ENCODE peak calls at places on chromosomes 16 and 17, in six cellular contexts. V, C, L, K, F and Z are unnamed samples.

GRCh38 chr17:43766413-43767052 is 7.9 kb upstream of the SOST start:
- DNase-seq in F (no peak), C (peak; percentile 71), V (peak; percentile 28), L (peak; percentile 17), K (no peak), Z (peak; percentile 76)

GRCh38 chr17:28240688-28241340 is 78.2 kb upstream of the TMEM97 start:
- DNase-seq in V (no peak), F (no peak), K (peak; percentile 24), C (no peak), L (no peak), Z (no peak)

GRCh38 chr16:719815-720506 is 985 bp upstream of the ANTKMT start:
- DNase-seq in L (no peak), K (no peak), C (peak; percentile 54), V (peak; percentile 81), F (no peak), Z (peak; percentile 38)

GRCh38 chr17:64129515-64129764 is 504 bp downstream of the ERN1 start:
- DNase-seq in V (no peak), K (no peak), L (no peak), C (no peak), F (no peak), Z (no peak)

GRCh38 chr17:41211845-41212466 is 14.5 kb upstream of the KRTAP9-2 start:
- DNase-seq in V (no peak), L (peak; percentile 28), K (no peak), F (no peak), C (peak; percentile 58), Z (peak; percentile 70)

GRCh38 chr16:2913603-2914002 is 1.9 kb downstream of the FLYWCH1 start:
- DNase-seq in L (no peak), V (no peak), C (no peak), K (no peak), F (no peak), Z (no peak)

GRCh38 chr17:36862116-36862920 is 75.0 kb upstream of the LHX1 start:
- DNase-seq in F (no peak), L (no peak), V (no peak), K (no peak), C (no peak), Z (no peak)

GRCh38 chr17:63358111-63358839 is 87.8 kb downstream of the CYB561 start:
- DNase-seq in L (no peak), F (no peak), V (no peak), K (no peak), C (peak; percentile 87), Z (peak; percentile 95)

GRCh38 chr16:85699628-85700027 is 10.9 kb upstream of the GINS2 start:
- DNase-seq in F (no peak), C (peak; percentile 60), K (no peak), V (no peak), L (no peak), Z (peak; percentile 82)

GRCh38 chr16:13767215-13767614 is 152.7 kb upstream of the ERCC4 start:
- DNase-seq in F (no peak), L (no peak), K (no peak), C (no peak), V (no peak), Z (no peak)

GRCh38 chr16:72429566-72430160 is 257.7 kb upstream of the PMFBP1 start:
- DNase-seq in F (no peak), K (no peak), C (no peak), L (no peak), V (no peak), Z (no peak)

GRCh38 chr17:8192070-8192815 is 2.3 kb upstream of the BORCS6 start:
- DNase-seq in K (peak; percentile 73), V (peak; percentile 87), L (peak; percentile 97), C (peak; percentile 85), F (no peak), Z (peak; percentile 76)

GRCh38 chr17:69704935-69705334 is 290.4 kb downstream of the MAP2K6 start:
- DNase-seq in V (no peak), F (no peak), L (no peak), C (no peak), K (no peak), Z (no peak)

GRCh38 chr16:69326172-69326873 is 4.1 kb downstream of the PDF start:
- DNase-seq in C (no peak), K (no peak), L (no peak), F (no peak), V (no peak), Z (no peak)

GRCh38 chr16:19884611-19885455 is at the start of gene GPRC5B:
- DNase-seq in V (peak; percentile 31), F (no peak), C (peak; percentile 58), L (no peak), K (peak; percentile 79), Z (peak; percentile 54)

GRCh38 chr16:64865037-64865696 is 256.7 kb downstream of the CDH11 start:
- DNase-seq in L (no peak), V (peak; percentile 25), C (no peak), F (no peak), K (no peak), Z (peak; percentile 22)

GRCh38 chr17:30248786-30249185 is 13.3 kb upstream of the SLC6A4 start:
- DNase-seq in F (no peak), C (no peak), K (no peak), V (no peak), L (no peak), Z (no peak)

GRCh38 chr16:82192665-82193064 is 22.6 kb upstream of the MPHOSPH6 start:
- DNase-seq in V (no peak), F (peak; percentile 14), C (peak; percentile 94), L (no peak), K (no peak), Z (peak; percentile 87)

GRCh38 chr16:73213761-73214480 is 166.0 kb upstream of the ZFHX3 start:
- DNase-seq in L (no peak), K (no peak), F (no peak), V (peak; percentile 68), C (no peak), Z (peak; percentile 49)

GRCh38 chr16:68093816-68094613 is 8.8 kb downstream of the NFATC3 start:
- DNase-seq in F (no peak), C (peak; percentile 70), V (no peak), K (no peak), L (no peak), Z (peak; percentile 77)

GRCh38 chr17:60158751-60159478 is 9.1 kb downstream of the CA4 start:
- DNase-seq in K (peak; percentile 52), V (no peak), C (no peak), F (no peak), L (no peak), Z (peak; percentile 58)

GRCh38 chr16:87173294-87173883 is 143.8 kb downstream of the C16orf95 start:
- DNase-seq in F (no peak), K (no peak), L (no peak), C (no peak), V (no peak), Z (peak; percentile 31)

GRCh38 chr16:24729967-24730815 is 740 bp downstream of the TNRC6A start:
- DNase-seq in K (no peak), F (peak; percentile 13), L (no peak), V (no peak), C (peak; percentile 53), Z (peak; percentile 65)

GRCh38 chr17:61624951-61625350 is 33.9 kb upstream of the NACA2 start:
- DNase-seq in K (no peak), V (no peak), F (no peak), C (no peak), L (no peak), Z (no peak)

GRCh38 chr17:74442291-74442669 is 10.4 kb downstream of the GPRC5C start:
- DNase-seq in V (no peak), K (peak; percentile 51), C (no peak), F (no peak), L (no peak), Z (no peak)

GRCh38 chr17:64223931-64224657 is 39.0 kb downstream of the TEX2 start:
- DNase-seq in C (no peak), V (no peak), L (no peak), K (no peak), F (no peak), Z (no peak)